ENCODE peak calls at places on chromosomes 13 and 19, in eight cellular contexts. B is KBM-7, Q is IMR-90, C is activated T-helper 1 cell treated with Interleukin-2 at 50 U/mL for 16 hours, X is psoas muscle, A is kidney epithelial cell, N is heart left ventricle, Y is aorta. U is an unnamed sample.

GRCh38 chr13:45749026-45749759 is 47.1 kb downstream of the CBY2 start:
- DNase-seq in X (no peak), C (no peak), A (no peak), B (no peak), Y (no peak), Q (no peak), N (no peak), U (no peak)

GRCh38 chr19:45601524-45602522 is at the start of gene GPR4:
- DNase-seq in N (peak; percentile 68), X (no peak), A (no peak), B (no peak), C (no peak), Y (no peak), Q (no peak), U (no peak)

GRCh38 chr19:35869327-35870123 is 1.2 kb downstream of the APLP1 start:
- DNase-seq in N (peak; percentile 78), C (peak; percentile 54), A (peak; percentile 16), B (peak; percentile 94), Q (peak; percentile 61), Y (peak; percentile 76), X (peak; percentile 69), U (peak; percentile 68)

GRCh38 chr13:29721766-29722165 is 126.3 kb upstream of the SLC7A1 start:
- DNase-seq in X (no peak), C (no peak), A (peak; percentile 9), Y (no peak), N (no peak), Q (no peak), B (no peak), U (no peak)

GRCh38 chr13:77465595-77466195 is 69.8 kb upstream of the SCEL start:
- DNase-seq in Y (no peak), Q (no peak), B (no peak), C (no peak), N (no peak), X (no peak), A (no peak), U (no peak)

GRCh38 chr19:19053508-19054314 is 10.1 kb upstream of the SLC25A42 start:
- DNase-seq in Y (peak; percentile 69), C (peak; percentile 53), X (peak; percentile 89), Q (peak; percentile 48), A (no peak), N (peak; percentile 84), B (peak; percentile 54), U (peak; percentile 71)

GRCh38 chr13:108227651-108228272 is 9.6 kb downstream of the ABHD13 start:
- DNase-seq in A (no peak), Q (peak; percentile 52), B (peak; percentile 70), C (no peak), X (no peak), Y (no peak), N (no peak), U (no peak)

GRCh38 chr19:18924684-18925213 is 5.2 kb downstream of the DDX49 start:
- DNase-seq in N (no peak), B (no peak), C (no peak), Y (no peak), X (no peak), A (no peak), Q (no peak), U (no peak)

GRCh38 chr13:77696863-77697207 is 652 bp upstream of the SLAIN1 start:
- DNase-seq in C (no peak), Y (no peak), N (no peak), X (no peak), A (no peak), Q (no peak), B (no peak), U (no peak)

GRCh38 chr13:44302948-44303575 is 70.6 kb upstream of the SERP2 start:
- DNase-seq in A (no peak), B (no peak), C (no peak), X (no peak), N (no peak), Y (no peak), Q (peak; percentile 50), U (no peak)

GRCh38 chr13:48775804-48776203 is 122.1 kb downstream of the CYSLTR2 start:
- DNase-seq in Q (peak; percentile 97), N (no peak), A (peak; percentile 73), B (peak; percentile 50), Y (no peak), C (no peak), X (no peak), U (no peak)

GRCh38 chr19:34957830-34958751 is 5.9 kb downstream of the ZNF792 start:
- DNase-seq in B (no peak), X (no peak), C (no peak), Y (no peak), N (no peak), A (no peak), Q (no peak), U (no peak)

GRCh38 chr13:113452942-113453901 is at the start of gene ADPRHL1:
- DNase-seq in Y (peak; percentile 10), N (peak; percentile 73), X (peak; percentile 91), A (no peak), C (no peak), B (no peak), Q (no peak), U (no peak)

GRCh38 chr19:16342002-16342715 is 17.5 kb downstream of the KLF2 start:
- DNase-seq in C (no peak), B (no peak), Q (no peak), Y (peak; percentile 70), N (no peak), A (no peak), X (no peak), U (no peak)

GRCh38 chr13:98214008-98214643 is 37.1 kb upstream of the RNF113B start:
- DNase-seq in C (no peak), N (no peak), X (peak; percentile 50), Y (no peak), B (no peak), Q (peak; percentile 95), A (no peak), U (no peak)

U was measured in GM12892.